ENCODE peak calls at places on chromosomes 13 and 19, in ten cellular contexts. O, H, Y, N, J, D, F, Z, S and W are unnamed samples.

GRCh38 chr19:48619692-48620565 is 623 bp downstream of the SPHK2 start:
- DNase-seq in N (no peak), Z (no peak), H (no peak), J (no peak), S (peak; percentile 48), O (no peak), F (no peak), D (no peak), Y (no peak), W (no peak)

GRCh38 chr19:16521715-16522289 is 20.4 kb downstream of the CHERP start:
- DNase-seq in Z (no peak), O (no peak), Y (no peak), F (no peak), S (no peak), J (no peak), H (no peak), N (no peak), D (no peak), W (no peak)

GRCh38 chr13:114313061-114313860 is 1.0 kb upstream of the CHAMP1 start:
- DNase-seq in N (no peak), Z (no peak), J (no peak), S (no peak), H (no peak), O (no peak), F (no peak), Y (no peak), D (peak; percentile 48), W (no peak)

GRCh38 chr13:52924241-52925148 is 76.1 kb upstream of the PCDH8 start:
- DNase-seq in J (no peak), D (no peak), N (no peak), F (no peak), H (no peak), S (no peak), O (no peak), Y (no peak), Z (no peak), W (no peak)

GRCh38 chr13:106398289-106398688 is 137.2 kb downstream of the EFNB2 start:
- DNase-seq in N (no peak), O (no peak), S (no peak), J (no peak), F (no peak), Z (no peak), H (no peak), Y (no peak), D (no peak), W (no peak)

GRCh38 chr13:34933349-34933748 is 8.7 kb upstream of the NBEA start:
- DNase-seq in N (no peak), D (no peak), Y (no peak), H (no peak), Z (no peak), S (no peak), F (no peak), J (no peak), O (no peak), W (no peak)

GRCh38 chr13:100644328-100644727 is 30.3 kb downstream of the TMTC4 start:
- DNase-seq in F (no peak), O (no peak), H (no peak), J (no peak), Z (no peak), S (peak; percentile 15), Y (no peak), N (no peak), D (no peak), W (no peak)

GRCh38 chr19:45716314-45717130 is 14.2 kb downstream of the FBXO46 start:
- DNase-seq in O (no peak), N (no peak), D (no peak), Z (peak; percentile 63), J (no peak), F (peak; percentile 67), H (no peak), S (peak; percentile 36), Y (no peak), W (no peak)

GRCh38 chr19:38183227-38183914 is 40.7 kb downstream of the DPF1 start:
- DNase-seq in H (no peak), Z (no peak), F (no peak), S (peak; percentile 23), N (no peak), D (no peak), O (no peak), J (peak; percentile 22), Y (no peak), W (no peak)

GRCh38 chr19:372306-372890 is 27.8 kb upstream of the MIER2 start:
- DNase-seq in S (peak; percentile 81), D (no peak), Y (no peak), H (no peak), F (no peak), N (no peak), O (no peak), J (peak; percentile 3), Z (no peak), W (peak; percentile 46)

DNA sequence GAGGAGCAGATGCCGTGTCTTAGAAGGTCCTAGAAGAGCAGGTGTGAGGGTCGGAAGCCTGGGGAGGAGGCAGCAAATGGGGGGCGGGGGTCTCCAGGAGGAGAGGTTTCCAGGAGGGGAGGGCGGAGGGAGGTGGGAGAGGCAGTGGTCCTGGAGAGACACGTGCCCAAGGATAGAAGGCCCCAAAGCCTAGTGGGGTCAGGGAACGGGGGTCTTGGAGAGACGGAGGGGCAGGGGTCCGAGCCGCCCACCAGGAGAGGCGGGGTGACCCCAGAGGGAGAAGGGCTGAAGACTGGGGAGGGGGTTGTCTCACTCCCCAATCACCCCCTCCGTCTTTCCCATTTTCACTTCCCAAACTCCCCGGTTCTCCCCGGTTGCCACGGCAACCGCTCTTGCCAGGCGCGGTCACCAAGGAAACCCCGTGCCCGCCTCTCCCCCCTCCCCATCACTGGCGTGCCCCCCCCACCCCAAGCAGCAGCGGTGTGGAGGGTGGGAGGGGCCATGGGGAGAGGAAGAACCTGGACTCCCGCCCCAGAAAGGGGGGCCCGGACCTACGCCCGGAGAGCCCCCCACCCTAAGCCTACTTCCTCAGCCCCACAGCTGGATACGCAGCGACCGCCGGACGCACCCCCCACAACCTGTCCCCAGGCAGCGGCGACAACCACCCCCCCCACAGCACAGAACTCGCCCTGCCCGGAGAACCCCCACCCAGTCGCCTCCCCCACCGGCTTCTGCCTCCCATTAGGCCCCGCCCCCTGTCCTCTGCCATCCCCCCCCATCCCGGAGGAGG is 988 bp downstream of the LRRC4B start:
- DNase-seq in J (no peak), F (no peak), O (no peak), S (no peak), D (no peak), Z (no peak), N (no peak), Y (no peak), H (no peak), W (no peak)
- H3K4me3 ChIP-seq in J (no peak overlapping the region), F (no peak overlapping the region), O (no peak overlapping the region), S (no peak overlapping the region), D (no peak overlapping the region), Z (peak overlapping the region; percentile 51), N (no peak overlapping the region), Y (no peak overlapping the region), H (peak overlapping the region; percentile 60), W (no peak overlapping the region)

DNA sequence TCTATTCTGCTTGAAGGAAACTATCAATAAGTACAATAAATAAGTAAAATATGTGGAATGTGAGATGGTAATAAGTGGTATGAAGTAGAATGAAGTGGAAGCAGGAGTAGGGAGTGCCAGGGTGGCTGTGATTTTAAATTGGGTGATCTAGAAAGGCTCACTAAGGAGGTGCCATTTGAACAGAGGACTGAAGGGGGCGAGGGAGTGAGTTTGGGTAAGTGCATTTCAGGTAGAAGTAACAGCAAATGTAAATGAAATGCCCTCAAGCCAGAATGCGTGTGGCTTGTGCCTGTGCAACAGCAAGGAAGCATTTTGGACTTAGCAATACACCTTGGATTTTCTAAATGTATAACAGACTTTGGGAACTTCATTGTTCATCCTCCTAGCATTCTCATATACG is 77.1 kb downstream of the CCNA1 start:
- DNase-seq in D (no peak), N (no peak), H (no peak), J (no peak), S (no peak), Z (no peak), F (no peak), Y (no peak), O (no peak), W (no peak)
- TF ChIP-seq CTCF in D (no peak), N (no peak), H (no peak), J (no peak), S (no peak), Z (no peak), F (no peak), Y (no peak), O (no peak), W (no peak)

DNA sequence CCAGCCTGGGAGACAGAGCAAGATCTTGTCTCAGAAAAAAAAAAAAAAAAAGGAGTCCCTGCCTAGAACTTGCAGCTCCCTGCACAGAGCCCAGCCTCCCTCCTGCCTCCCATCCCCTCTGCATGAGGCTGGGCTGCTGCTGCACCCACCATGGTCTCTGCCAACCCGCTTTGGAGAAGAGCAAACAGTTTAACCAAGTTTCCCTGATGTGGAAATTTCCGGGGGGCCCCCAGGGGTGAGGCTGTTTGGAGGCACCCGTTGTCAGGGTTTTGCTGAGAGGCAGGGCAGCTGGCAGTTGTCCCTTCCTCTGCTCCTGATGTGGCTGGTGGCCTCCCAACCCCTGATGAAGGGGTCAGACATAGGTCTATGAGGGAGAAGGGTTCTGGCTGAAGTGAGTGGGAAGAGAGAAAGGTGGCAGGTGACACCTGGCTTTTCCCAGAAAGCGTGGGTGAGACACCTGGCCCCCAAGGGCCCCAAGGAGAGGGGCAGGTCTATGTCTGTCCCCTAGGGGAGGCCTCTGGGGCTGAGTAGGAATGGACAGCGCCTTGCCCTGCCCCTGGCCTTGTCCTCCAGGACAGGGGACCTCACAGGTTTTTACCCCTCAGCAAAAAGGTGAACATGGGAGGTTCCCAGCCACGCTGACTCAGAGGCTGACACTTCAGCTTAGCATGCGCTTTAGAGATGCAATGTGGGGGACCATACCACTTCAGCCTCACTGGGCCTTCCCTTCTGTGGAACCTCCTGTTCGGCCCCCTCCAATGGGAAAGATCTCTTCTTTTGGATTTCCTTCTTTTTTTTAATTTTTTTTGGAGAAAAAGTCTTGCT is 5.5 kb downstream of the LRP3 start:
- DNase-seq in H (no peak), Z (no peak), O (no peak), J (no peak), F (no peak), N (no peak), S (no peak), Y (no peak), D (no peak), W (no peak)
- H3K36me3 ChIP-seq in H (no peaks in the 10 kb centered on the region), Z (no peaks in the 10 kb centered on the region), O (peaks cover 10% of the 10 kb centered on the region), J (peaks cover 4% of the 10 kb centered on the region), F (no peaks in the 10 kb centered on the region), N (peaks cover 5% of the 10 kb centered on the region), S (peaks cover 2% of the 10 kb centered on the region), Y (no peaks in the 10 kb centered on the region), D (no peaks in the 10 kb centered on the region), W (no peaks in the 10 kb centered on the region)

DNA sequence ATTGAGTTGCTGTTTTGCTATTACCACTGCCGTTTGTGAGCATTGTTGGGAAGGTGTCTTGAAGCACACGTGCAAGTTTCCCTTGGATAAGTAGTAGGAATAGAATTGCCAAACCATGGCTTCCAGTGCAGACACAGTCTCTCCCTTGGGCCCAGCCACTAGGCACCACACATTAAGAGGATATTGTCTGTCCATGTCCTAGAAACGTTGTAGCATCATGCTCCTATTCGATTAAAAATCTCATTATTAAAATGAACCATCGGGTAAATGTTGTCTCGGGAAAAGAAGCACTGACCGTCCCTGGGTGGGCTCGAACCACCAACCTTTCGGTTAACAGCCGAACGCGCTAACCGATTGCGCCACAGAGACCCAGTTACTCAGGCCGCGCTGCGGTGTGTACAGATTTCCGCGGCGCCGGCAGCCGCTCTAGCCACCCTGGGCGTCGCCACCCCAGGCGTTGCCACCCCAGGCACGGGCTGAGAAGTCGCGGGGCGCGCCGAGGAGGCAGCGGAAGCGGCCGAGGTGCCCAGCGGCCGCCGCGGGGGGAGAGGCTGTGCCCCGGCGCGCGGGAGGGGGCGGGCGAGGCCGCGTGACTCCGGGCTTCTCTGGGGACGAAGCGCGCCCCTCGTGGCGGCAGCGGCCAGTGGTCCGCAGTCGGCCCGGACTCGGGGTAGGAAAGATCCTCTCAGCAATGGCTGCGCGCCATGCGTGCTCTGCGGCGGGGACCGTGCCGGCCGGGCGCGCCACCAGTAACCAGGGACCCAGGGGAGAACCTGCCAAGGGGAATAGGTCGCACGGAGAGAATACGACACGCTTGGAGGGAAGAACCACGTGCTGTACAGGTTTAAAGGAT is 56.2 kb downstream of the USPL1 start:
- DNase-seq in N (peak; percentile 97), Z (peak; percentile 81), O (peak; percentile 61), S (peak; percentile 90), D (peak; percentile 95), H (peak; percentile 42), Y (no peak), J (peak; percentile 68), F (peak; percentile 88), W (peak; percentile 92)
- H3K4me3 ChIP-seq in N (peak overlapping the region; percentile 60), Z (peak overlapping the region; percentile 63), O (peak overlapping the region; percentile 74), S (peak overlapping the region; percentile 66), D (peak overlapping the region; percentile 65), H (peak overlapping the region; percentile 71), Y (peak overlapping the region; percentile 34), J (peak overlapping the region; percentile 59), F (peak overlapping the region; percentile 51), W (peak overlapping the region; percentile 48)